ENCODE peak calls at places on chromosomes 7 and 10, in seven cellular contexts. C is heart left ventricle, E is ovary, T is IMR-90, O is transverse colon, G is left ventricle myocardium inferior, F is lung. P is an unnamed sample.
A peak's percentile ranks its signal among the peaks of the same experiment; 100 is the strongest.

GRCh38 chr7:155454183-155455112 is 3.5 kb upstream of the EN2 start:
- DNase-seq in C (no peak), E (no peak), T (no peak), O (no peak), G (no peak), F (no peak), P (no peak)

GRCh38 chr7:93910076-93910994 is 4.0 kb downstream of the GNGT1 start:
- DNase-seq in C (peak; percentile 30), E (peak; percentile 81), T (peak; percentile 84), O (no peak), G (no peak), F (no peak), P (no peak)

GRCh38 chr7:922334-923107 is 32.0 kb downstream of the ADAP1 start:
- DNase-seq in C (peak; percentile 23), E (peak; percentile 6), T (no peak), O (peak; percentile 27), G (no peak), F (no peak), P (no peak)

GRCh38 chr10:72321248-72322029 is 33.3 kb downstream of the DNAJB12 start:
- DNase-seq in C (no peak), E (no peak), T (no peak), O (no peak), G (no peak), F (no peak), P (no peak)

GRCh38 chr10:45555789-45556188 is 116.8 kb downstream of the ZFAND4 start:
- DNase-seq in C (no peak), E (no peak), T (peak; percentile 18), O (no peak), G (no peak), F (no peak), P (no peak)

GRCh38 chr7:849145-849544 is 16.9 kb downstream of the SUN1 start:
- DNase-seq in C (no peak), E (no peak), T (no peak), O (no peak), G (no peak), F (no peak), P (no peak)

GRCh38 chr10:133276435-133277201 is at the start of gene ADAM8:
- DNase-seq in C (no peak), E (no peak), T (no peak), O (peak; percentile 63), G (no peak), F (peak; percentile 54), P (peak; percentile 64)

GRCh38 chr10:26385443-26385842 is 52.7 kb upstream of the APBB1IP start:
- DNase-seq in C (no peak), E (no peak), T (no peak), O (no peak), G (no peak), F (no peak), P (no peak)

GRCh38 chr10:132665946-132666732 is 119.8 kb downstream of the NKX6-2 start:
- DNase-seq in C (no peak), E (no peak), T (peak; percentile 97), O (no peak), G (no peak), F (no peak), P (peak; percentile 95)

GRCh38 chr10:47358457-47358856 is 10.3 kb downstream of the RBP3 start:
- DNase-seq in C (no peak), E (no peak), T (no peak), O (no peak), G (no peak), F (no peak), P (no peak)

GRCh38 chr7:50355817-50356178 is 51.3 kb downstream of the IKZF1 start:
- DNase-seq in C (peak; percentile 52), E (no peak), T (no peak), O (no peak), G (no peak), F (no peak), P (no peak)

GRCh38 chr10:103872137-103872933 is 17.0 kb upstream of the SH3PXD2A start:
- DNase-seq in C (no peak), E (no peak), T (peak; percentile 59), O (no peak), G (no peak), F (no peak), P (peak; percentile 93)

GRCh38 chr10:128808921-128809440 is 658.1 kb upstream of the MGMT start:
- DNase-seq in C (peak; percentile 50), E (no peak), T (no peak), O (no peak), G (no peak), F (no peak), P (no peak)

GRCh38 chr10:8453587-8453986 is 399.1 kb downstream of the GATA3 start:
- DNase-seq in C (peak; percentile 37), E (no peak), T (no peak), O (no peak), G (peak; percentile 36), F (peak; percentile 36), P (no peak)

GRCh38 chr10:70272925-70273316 is 10.9 kb downstream of the NPFFR1 start:
- DNase-seq in C (no peak), E (no peak), T (peak; percentile 41), O (no peak), G (no peak), F (no peak), P (peak; percentile 58)

GRCh38 chr7:103651978-103652377 is 206.0 kb upstream of the SLC26A5 start:
- DNase-seq in C (no peak), E (no peak), T (no peak), O (no peak), G (no peak), F (no peak), P (no peak)

DNA sequence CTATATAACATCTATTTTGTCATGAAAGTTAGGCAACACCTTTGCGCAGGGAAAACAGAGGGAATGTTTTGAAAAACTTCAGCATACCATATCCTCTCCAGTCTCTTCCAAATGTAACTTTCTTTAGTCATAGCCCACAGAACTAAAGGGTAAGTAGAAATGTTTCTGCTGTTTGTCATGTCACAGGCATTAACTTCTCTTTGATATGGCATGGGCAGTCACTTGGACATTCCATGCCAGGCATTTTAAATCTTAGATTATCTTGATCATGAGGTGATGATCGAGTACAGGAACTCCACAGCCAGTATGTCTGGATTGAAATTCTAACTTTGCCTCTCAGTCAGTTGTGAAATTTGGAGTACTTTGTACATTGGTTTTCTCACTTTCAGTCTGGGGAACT is 27.5 kb upstream of the ETV1 start:
- DNase-seq in C (no peak), E (no peak), T (peak; percentile 11), O (no peak), G (no peak), F (no peak), P (no peak)
- H3K27ac ChIP-seq in C (no peak overlapping the region), E (no peak overlapping the region), T (no peak overlapping the region), O (no peak overlapping the region), G (no peak overlapping the region), F (no peak overlapping the region), P (no peak overlapping the region)

DNA sequence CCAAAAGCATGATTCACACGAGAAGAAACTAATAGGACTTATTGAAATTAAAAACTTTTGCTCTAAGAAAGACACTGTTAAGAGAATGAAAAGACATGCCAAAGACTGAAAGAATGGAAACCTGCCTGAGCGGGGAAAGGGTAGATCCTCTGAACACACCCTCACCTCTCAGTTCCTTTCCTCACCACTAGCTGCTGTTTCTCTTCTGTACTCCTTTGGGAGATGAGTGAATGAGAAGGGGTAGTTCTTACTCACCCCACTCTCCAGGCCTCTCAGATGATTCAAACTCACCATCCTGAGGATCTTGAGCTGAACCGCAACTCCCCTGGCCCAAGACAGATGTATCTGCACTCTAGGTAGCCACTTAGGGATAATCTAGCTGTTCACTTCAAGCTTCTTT is 41.9 kb downstream of the IQUB start:
- DNase-seq in C (no peak), E (no peak), T (no peak), O (no peak), G (no peak), F (no peak), P (no peak)
- TF ChIP-seq CTCF in C (no peak), E (no peak), T (no peak), O (no peak), G (no peak), F (no peak), P (no peak)

GRCh38 chr10:11224321-11224720 is 206.6 kb downstream of the CELF2 start:
- DNase-seq in C (no peak), E (no peak), T (no peak), O (no peak), G (no peak), F (no peak), P (no peak)

GRCh38 chr10:11225935-11226334 is 208.3 kb downstream of the CELF2 start:
- DNase-seq in C (peak; percentile 46), E (no peak), T (no peak), O (peak; percentile 58), G (no peak), F (peak; percentile 39), P (no peak)

GRCh38 chr10:11223081-11223480 is 205.4 kb downstream of the CELF2 start:
- DNase-seq in C (no peak), E (no peak), T (no peak), O (no peak), G (no peak), F (no peak), P (no peak)

GRCh38 chr10:11223507-11224157 is 206.0 kb downstream of the CELF2 start:
- DNase-seq in C (no peak), E (no peak), T (no peak), O (no peak), G (no peak), F (no peak), P (no peak)

DNA sequence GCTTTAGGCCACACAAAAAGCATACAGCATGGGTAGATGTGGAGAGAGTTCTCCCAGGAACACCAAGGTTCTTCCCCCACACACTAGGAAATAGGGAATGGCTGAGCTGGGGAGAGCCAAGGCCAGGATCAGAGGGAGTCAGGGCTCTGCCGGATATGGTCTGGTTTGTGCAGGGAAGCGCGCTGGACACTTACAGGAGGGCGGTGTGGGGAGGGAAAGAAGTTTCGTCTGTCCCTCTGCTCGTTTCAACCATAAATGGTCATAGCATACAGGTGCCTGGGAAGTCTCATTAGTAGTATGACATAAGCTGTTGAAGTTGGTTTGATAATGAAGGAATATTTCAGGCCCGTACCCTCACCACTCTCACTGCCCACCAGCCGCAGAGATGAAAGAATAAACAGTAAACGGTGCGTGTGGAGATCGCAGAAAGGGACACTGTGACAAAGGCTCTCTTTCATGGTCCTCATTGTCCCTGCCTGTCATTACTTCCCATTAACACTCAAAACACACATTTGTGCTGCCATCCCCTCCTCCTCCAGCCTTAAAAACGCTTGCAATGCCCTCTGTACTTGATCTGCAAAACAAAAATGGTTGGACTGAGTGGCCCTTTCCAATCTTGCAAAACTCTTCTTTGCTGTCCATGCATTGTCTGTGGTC is 207.2 kb downstream of the CELF2 start:
- DNase-seq in C (peak; percentile 37), E (no peak), T (no peak), O (no peak), G (no peak), F (no peak), P (no peak)
- H3K27ac ChIP-seq in C (peak overlapping the region; percentile 40), E (no peak overlapping the region), T (no peak overlapping the region), O (no peak overlapping the region), G (peak overlapping the region; percentile 64), F (no peak overlapping the region), P (no peak overlapping the region)

GRCh38 chr7:130723784-130724183 is 10.2 kb downstream of the KLF14 start:
- DNase-seq in C (no peak), E (no peak), T (no peak), O (no peak), G (no peak), F (no peak), P (no peak)

GRCh38 chr7:130721486-130722277 is 12.3 kb downstream of the KLF14 start:
- DNase-seq in C (peak; percentile 83), E (peak; percentile 60), T (peak; percentile 69), O (peak; percentile 55), G (peak; percentile 69), F (peak; percentile 61), P (no peak)

DNA sequence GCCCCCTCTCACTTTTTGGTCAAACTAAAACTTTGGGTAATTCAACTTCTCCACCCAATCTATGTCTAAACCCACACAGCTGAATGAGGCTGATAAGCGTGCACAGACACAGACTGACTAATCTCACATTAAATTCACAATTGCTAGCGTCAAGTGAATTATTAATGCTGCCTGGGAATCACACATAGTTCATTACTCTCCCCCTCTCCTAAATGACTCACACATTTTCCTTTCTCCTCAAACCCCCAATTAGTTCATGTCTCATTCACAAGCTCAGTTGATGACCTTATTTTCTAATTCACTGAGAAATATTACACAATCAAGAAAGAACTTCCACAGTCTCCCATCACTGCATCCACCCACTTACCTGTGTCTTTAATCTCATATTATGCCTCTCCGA is 14.5 kb downstream of the KLF14 start:
- DNase-seq in C (no peak), E (no peak), T (no peak), O (no peak), G (no peak), F (no peak), P (no peak)
- TF ChIP-seq CTCF in C (no peak), E (no peak), T (no peak), O (no peak), G (no peak), F (no peak), P (no peak)